ENCODE peak calls at places on chromosomes 5 and 9, in eight cellular contexts. K is HepG2, V is A549, S is WTC11, M is H1, Y is SK-N-SH, F is endothelial cell of umbilical vein, B is HCT116. J is an unnamed sample.

GRCh38 chr9:92671323-92671722 is 1.4 kb upstream of the IPPK start:
- DNase-seq in M (no peak), K (peak), B (peak), Y (no peak), F (peak), V (peak), S (no peak), J (peak)

GRCh38 chr9:123834907-123835562 is 94.9 kb downstream of the DENND1A start:
- DNase-seq in M (no peak), B (no peak), S (no peak), K (no peak), F (peak), V (no peak), Y (no peak), J (peak)

GRCh38 chr5:68086857-68087256 is 128.7 kb upstream of the PIK3R1 start:
- DNase-seq in S (no peak), Y (no peak), M (no peak), K (no peak), F (peak), V (no peak), B (no peak), J (no peak)

GRCh38 chr9:88280816-88281382 is 107.3 kb upstream of the SPIN1 start:
- DNase-seq in K (no peak), M (peak), V (no peak), B (no peak), S (peak), F (no peak), Y (peak), J (peak)

GRCh38 chr5:67960939-67961338 is 254.6 kb upstream of the PIK3R1 start:
- DNase-seq in F (no peak), B (no peak), Y (no peak), K (no peak), S (no peak), M (no peak), V (no peak), J (no peak)

GRCh38 chr5:121503111-121503840 is 348.4 kb upstream of the FTMT start:
- DNase-seq in M (peak), S (peak), F (peak), B (peak), Y (peak), V (no peak), K (peak), J (peak)

GRCh38 chr5:141934099-141934844 is 10.6 kb downstream of the DELE1 start:
- DNase-seq in B (no peak), S (no peak), M (no peak), F (no peak), K (no peak), V (no peak), Y (peak), J (no peak)

GRCh38 chr5:172319708-172320441 is 36.3 kb upstream of the UBTD2 start:
- DNase-seq in Y (no peak), S (no peak), F (no peak), M (no peak), K (no peak), V (no peak), B (no peak), J (no peak)

GRCh38 chr9:104094534-104095020 is 468 bp downstream of the SMC2 start:
- DNase-seq in B (no peak), F (no peak), K (peak), S (no peak), Y (no peak), M (no peak), V (peak), J (no peak)

GRCh38 chr9:92717201-92718085 is 47.2 kb downstream of the BICD2 start:
- DNase-seq in F (no peak), K (no peak), M (peak), Y (no peak), S (peak), V (no peak), B (no peak), J (no peak)

GRCh38 chr5:115415143-115415491 is 118.7 kb upstream of the CCDC112 start:
- DNase-seq in M (no peak), F (peak), Y (no peak), V (peak), S (no peak), K (peak), B (peak), J (no peak)

GRCh38 chr5:149177911-149178565 is 36.7 kb downstream of the ABLIM3 start:
- DNase-seq in V (no peak), Y (no peak), M (no peak), B (no peak), K (no peak), S (peak), F (no peak), J (no peak)

GRCh38 chr5:97986069-97986468 is 787.4 kb upstream of the RGMB start:
- DNase-seq in S (no peak), B (peak), Y (no peak), F (peak), M (no peak), V (no peak), K (no peak), J (no peak)

GRCh38 chr5:33362915-33363314 is 77.8 kb upstream of the TARS1 start:
- DNase-seq in B (no peak), K (no peak), S (no peak), M (no peak), F (peak), V (no peak), Y (no peak), J (no peak)

GRCh38 chr5:124599048-124599973 is 147.1 kb downstream of the ZNF608 start:
- DNase-seq in M (no peak), F (peak), B (no peak), K (peak), V (peak), S (no peak), Y (peak), J (no peak)

GRCh38 chr5:159459951-159460538 is 129.8 kb upstream of the IL12B start:
- DNase-seq in F (no peak), K (no peak), M (no peak), S (no peak), V (no peak), Y (no peak), B (no peak), J (peak)

GRCh38 chr9:132586830-132587483 is 4.6 kb downstream of the BARHL1 start:
- DNase-seq in F (no peak), S (no peak), M (peak), B (no peak), Y (peak), K (no peak), V (no peak), J (no peak)

GRCh38 chr5:177497297-177498012 is at the start of gene PDLIM7:
- DNase-seq in Y (peak), V (peak), S (peak), M (peak), B (peak), K (peak), F (peak), J (peak)
- TF ChIP-seq CTCF in Y (no peak), V (no peak), S (no peak), M (no peak), B (no peak), K (peak), F (no peak), J (no peak)

DNA sequence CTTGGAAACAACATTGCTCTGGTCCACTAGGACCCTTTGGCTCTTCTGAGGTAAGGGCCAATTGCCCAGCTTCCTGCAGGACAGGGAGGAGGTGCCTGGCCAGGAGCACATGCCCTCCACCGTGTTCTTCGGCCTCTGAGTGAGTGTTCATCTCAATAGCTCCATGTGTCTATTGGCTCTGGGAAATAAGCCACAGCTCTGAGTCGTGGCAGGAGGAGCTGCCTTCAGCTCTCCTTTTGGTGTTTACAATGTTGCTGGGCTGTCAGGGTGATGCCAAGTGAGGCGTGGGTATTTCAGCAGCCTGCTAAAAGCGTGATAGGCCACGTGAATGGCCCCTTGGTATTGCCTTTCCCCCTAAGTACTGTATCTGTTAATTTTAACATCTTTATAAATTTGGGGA is 26.6 kb downstream of the GADD45G start:
- DNase-seq in M (no peak), K (no peak), F (no peak), S (no peak), V (no peak), B (no peak), Y (no peak), J (no peak)
- TF ChIP-seq MAX in M (no peak), K (no peak), F (no peak), S (no peak), V (no peak), B (no peak), Y (no peak), J (no peak)

DNA sequence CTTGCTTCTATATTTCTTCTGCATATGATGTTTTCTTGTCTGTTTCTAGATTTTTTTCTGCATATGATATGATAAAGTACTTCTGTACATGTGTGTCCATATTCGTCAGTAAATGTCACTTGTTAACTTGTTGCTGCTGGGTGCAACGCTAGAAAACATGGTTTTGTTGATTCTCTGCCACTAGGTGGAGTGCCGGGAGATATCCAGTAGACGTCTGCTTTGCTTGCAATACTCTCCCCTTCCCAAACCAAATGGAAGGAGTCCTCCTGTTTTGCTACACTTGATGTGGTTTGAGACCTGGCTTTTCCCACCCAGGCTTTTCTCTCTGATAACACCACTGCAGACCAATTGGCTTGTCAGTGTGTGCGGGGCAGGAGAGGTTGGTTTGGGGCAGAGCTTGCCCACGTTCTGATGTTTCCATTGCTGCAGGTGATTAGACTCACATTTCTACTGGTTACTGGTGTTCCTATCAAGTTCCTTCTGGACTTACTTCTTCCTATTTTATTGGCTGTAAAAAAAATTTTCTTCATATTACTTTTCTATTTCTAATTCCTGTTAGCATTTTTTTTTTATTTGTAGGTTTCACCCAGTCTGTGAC is 900.0 kb upstream of the CDH10 start:
- DNase-seq in M (peak), V (peak), F (no peak), S (peak), B (peak), K (peak), Y (peak), J (peak)
- TF ChIP-seq CTCF in M (no peak), V (peak), F (no peak), S (peak), B (peak), K (peak), Y (peak), J (peak)

DNA sequence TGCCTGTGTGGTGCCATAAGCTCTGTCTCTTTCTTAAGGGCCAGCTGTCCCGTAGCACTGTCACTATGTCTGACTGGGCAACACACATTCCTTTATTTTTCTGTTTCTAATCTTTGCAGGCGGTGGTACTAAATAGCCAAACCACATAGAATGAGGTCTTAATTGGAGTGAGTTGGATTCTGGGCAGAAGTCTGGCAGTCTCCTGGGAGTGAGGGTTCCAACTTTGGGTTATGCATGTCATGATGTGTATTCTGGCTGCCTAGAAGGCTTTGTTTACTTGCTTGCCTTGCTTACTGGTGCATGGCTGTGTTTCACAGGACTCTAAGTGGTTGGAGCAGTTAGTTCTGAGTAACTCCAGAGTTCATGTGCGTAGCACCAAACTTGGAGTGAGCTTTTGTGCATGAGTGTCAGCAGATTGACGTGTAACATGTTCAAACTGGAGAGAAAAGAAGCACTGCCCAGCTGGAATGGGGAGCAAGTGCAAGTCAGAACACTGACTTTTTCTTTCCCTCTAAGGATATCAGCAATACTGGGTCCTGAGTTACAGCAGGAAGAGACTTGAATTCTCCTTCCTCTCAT is 185.9 kb downstream of the PCSK1 start:
- DNase-seq in Y (no peak), V (no peak), F (peak), M (no peak), B (no peak), K (no peak), S (no peak), J (no peak)
- TF ChIP-seq MAX in Y (no peak), V (no peak), F (no peak), M (no peak), B (no peak), K (no peak), S (no peak), J (no peak)

GRCh38 chr5:139285651-139286392 is 7.7 kb upstream of the MATR3 start:
- DNase-seq in Y (no peak), K (no peak), V (no peak), B (no peak), F (no peak), S (no peak), M (no peak), J (no peak)

GRCh38 chr5:139291051-139291450 is 2.5 kb upstream of the MATR3 start:
- DNase-seq in Y (no peak), F (no peak), B (no peak), M (no peak), K (no peak), S (no peak), V (no peak), J (no peak)

GRCh38 chr5:139283252-139284166 is 10.0 kb upstream of the MATR3 start:
- DNase-seq in M (peak), B (no peak), Y (no peak), K (no peak), F (no peak), V (no peak), S (no peak), J (no peak)

GRCh38 chr5:139284295-139284694 is 9.2 kb upstream of the MATR3 start:
- DNase-seq in M (peak), B (no peak), V (no peak), S (no peak), K (no peak), Y (no peak), F (no peak), J (no peak)

GRCh38 chr5:139287890-139288635 is 5.5 kb upstream of the MATR3 start:
- DNase-seq in K (no peak), S (no peak), F (peak), V (no peak), Y (no peak), M (no peak), B (no peak), J (peak)
- TF ChIP-seq CTCF in K (peak), S (no peak), F (no peak), V (peak), Y (no peak), M (no peak), B (no peak), J (no peak)

GRCh38 chr9:134460206-134460605 is 134.0 kb downstream of the RXRA start:
- DNase-seq in M (no peak), V (no peak), S (no peak), F (no peak), K (no peak), B (no peak), Y (no peak), J (no peak)
- TF ChIP-seq MAX in M (no peak), V (no peak), S (no peak), F (no peak), K (no peak), B (no peak), Y (no peak), J (no peak)

GRCh38 chr9:110202232-110202631 is 5.7 kb downstream of the C9orf152 start:
- DNase-seq in Y (no peak), S (no peak), M (no peak), V (no peak), B (no peak), K (no peak), F (no peak), J (no peak)

GRCh38 chr9:110198357-110198756 is 9.6 kb downstream of the C9orf152 start:
- DNase-seq in S (no peak), Y (no peak), M (peak), B (no peak), F (no peak), V (no peak), K (no peak), J (no peak)

GRCh38 chr9:110199643-110200042 is 8.3 kb downstream of the C9orf152 start:
- DNase-seq in M (no peak), F (no peak), Y (no peak), K (no peak), V (no peak), S (no peak), B (no peak), J (no peak)

GRCh38 chr9:110192531-110193326 is 15.2 kb downstream of the C9orf152 start:
- DNase-seq in M (no peak), V (no peak), F (peak), K (no peak), B (no peak), S (no peak), Y (no peak), J (peak)

DNA sequence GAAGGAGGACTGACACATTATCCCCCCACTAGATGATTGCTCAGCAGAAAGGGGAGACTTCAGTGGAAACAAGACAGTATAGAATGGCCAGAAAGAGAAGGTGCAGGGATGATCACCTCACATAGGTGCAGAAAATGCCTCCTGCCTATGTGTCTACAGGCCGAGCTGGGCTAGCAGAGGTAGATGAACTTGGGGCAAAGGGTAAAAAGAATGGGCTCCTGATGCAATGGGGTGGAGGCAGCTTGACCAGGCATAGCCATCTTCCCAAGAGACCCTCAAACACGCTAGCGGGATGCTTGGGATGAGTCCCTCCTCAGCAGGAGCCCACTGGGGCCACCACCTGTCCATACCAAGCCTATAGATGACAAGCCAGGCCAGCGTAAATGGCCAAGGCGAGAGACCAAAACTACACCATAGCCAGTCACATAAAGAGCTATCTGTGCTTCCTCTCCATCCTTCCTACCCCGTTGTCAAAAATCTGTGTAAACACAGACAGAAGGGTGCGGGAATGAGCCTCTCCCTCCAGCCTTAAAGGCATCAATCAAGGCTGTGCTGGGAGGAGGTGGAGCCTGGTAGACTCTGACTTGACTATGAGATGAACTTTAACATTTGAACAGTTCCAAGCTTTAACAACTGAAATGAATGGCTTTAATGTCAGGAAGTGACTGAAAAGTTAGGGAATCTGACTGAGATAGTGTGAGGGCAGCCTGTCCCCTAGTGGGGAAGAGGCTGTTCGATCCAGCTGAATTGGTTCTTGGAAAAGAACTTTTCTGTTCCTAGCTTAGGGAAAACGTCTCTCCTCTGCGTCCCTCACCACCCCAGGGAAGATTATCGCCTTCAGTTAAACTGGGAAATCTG is 10.4 kb downstream of the C9orf152 start:
- DNase-seq in M (no peak), K (peak), F (no peak), S (no peak), V (no peak), B (no peak), Y (no peak), J (no peak)
- TF ChIP-seq CTCF in M (no peak), K (peak), F (no peak), S (no peak), V (peak), B (no peak), Y (peak), J (no peak)